ENCODE peak calls at places on chromosomes 5 and 9, in four cellular contexts. W, E, J and Z are unnamed samples.

GRCh38 chr9:121545875-121546423 is 46.3 kb upstream of the GGTA1 start:
- DNase-seq in J (peak), W (peak), E (peak), Z (peak)

GRCh38 chr9:86945868-86946711 is 1.2 kb downstream of the GAS1 start:
- DNase-seq in J (peak), E (peak), W (peak), Z (peak)

GRCh38 chr5:25006734-25007133 is 362.0 kb upstream of the CDH10 start:
- DNase-seq in W (no peak), J (peak), E (no peak), Z (no peak)

GRCh38 chr5:173094012-173094661 is 38.0 kb downstream of the CREBRF start:
- DNase-seq in E (no peak), W (peak), J (no peak), Z (no peak)

GRCh38 chr9:12923472-12924009 is 148.7 kb downstream of the LURAP1L start:
- DNase-seq in E (no peak), J (no peak), W (peak), Z (no peak)

GRCh38 chr5:56166671-56167070 is 66.5 kb downstream of the ANKRD55 start:
- DNase-seq in W (peak), E (no peak), J (no peak), Z (no peak)

GRCh38 chr9:13064676-13065075 is 214.8 kb downstream of the MPDZ start:
- DNase-seq in W (no peak), E (no peak), J (no peak), Z (no peak)

GRCh38 chr9:113664176-113664875 is 200.8 kb downstream of the RGS3 start:
- DNase-seq in J (no peak), E (no peak), W (no peak), Z (no peak)

GRCh38 chr9:95103385-95104087 is 214.0 kb downstream of the FANCC start:
- DNase-seq in W (peak), J (no peak), E (peak), Z (no peak)

GRCh38 chr9:94511134-94511942 is 43.5 kb upstream of the PCAT7 start:
- DNase-seq in E (no peak), W (peak), J (no peak), Z (no peak)

GRCh38 chr9:124450931-124451661 is 845 bp downstream of the ADGRD2 start:
- DNase-seq in E (no peak), W (no peak), J (no peak), Z (peak)

GRCh38 chr5:41334758-41335157 is 121.4 kb upstream of the C6 start:
- DNase-seq in W (peak), J (no peak), E (peak), Z (no peak)

GRCh38 chr9:89505795-89506385 is 8.0 kb upstream of the SEMA4D start:
- DNase-seq in E (no peak), W (peak), J (peak), Z (no peak)

GRCh38 chr9:30609713-30610112 is 1774.7 kb upstream of the ACO1 start:
- DNase-seq in W (no peak), E (no peak), J (no peak), Z (no peak)